ENCODE peak calls at places on chromosome 1, in seven cellular contexts. S is Peyer's patch, W is adipocyte, G is uterus, Y is upper lobe of right lung, D is fibroblast of lung, I is HCT116. T is an unnamed sample. For H3K4me1, the result is how much of the 10 kb centered on the place peaks cover.

GRCh38 chr1:167542109-167543032 is 11.2 kb downstream of the CREG1 start:
- DNase-seq in I (no peak), W (no peak), G (no peak), D (no peak), S (no peak), Y (no peak), T (peak)

GRCh38 chr1:25991937-25992688 is 5.8 kb downstream of the PAFAH2 start:
- DNase-seq in W (no peak), I (no peak), D (peak), S (no peak), G (no peak), Y (no peak), T (no peak)

GRCh38 chr1:9037476-9038337 is 11.5 kb upstream of the SLC2A7 start:
- DNase-seq in I (no peak), S (peak), W (no peak), G (no peak), Y (peak), D (no peak), T (no peak)

GRCh38 chr1:156920233-156921052 is at the start of gene LRRC71:
- DNase-seq in G (peak), I (peak), W (peak), S (no peak), D (peak), Y (peak), T (peak)

GRCh38 chr1:22447581-22448215 is 4.0 kb upstream of the ZBTB40 start:
- DNase-seq in W (peak), D (peak), I (no peak), S (no peak), G (no peak), Y (no peak), T (no peak)

GRCh38 chr1:84223751-84224432 is 77.6 kb upstream of the SAMD13 start:
- DNase-seq in I (no peak), G (no peak), Y (no peak), W (no peak), S (no peak), D (no peak), T (no peak)

GRCh38 chr1:55640708-55641473 is 425.7 kb upstream of the USP24 start:
- DNase-seq in W (peak), I (no peak), D (no peak), Y (no peak), S (no peak), G (peak), T (no peak)

GRCh38 chr1:186564558-186564957 is 103.6 kb upstream of the PDC start:
- DNase-seq in S (no peak), Y (no peak), I (no peak), W (no peak), D (no peak), G (no peak), T (no peak)

GRCh38 chr1:23169727-23170335 is 1.2 kb upstream of the LUZP1 start:
- DNase-seq in I (peak), G (peak), S (peak), D (peak), W (peak), Y (peak), T (peak)

GRCh38 chr1:42955311-42956063 is 3.2 kb downstream of the SLC2A1 start:
- DNase-seq in D (no peak), G (no peak), Y (no peak), W (no peak), S (no peak), I (no peak), T (no peak)

GRCh38 chr1:54973205-54973921 is 7.1 kb upstream of the TMEM61 start:
- DNase-seq in G (no peak), W (peak), Y (no peak), I (peak), S (no peak), D (peak), T (no peak)

GRCh38 chr1:7521803-7522202 is 249.3 kb upstream of the VAMP3 start:
- DNase-seq in W (no peak), S (no peak), I (no peak), D (peak), Y (peak), G (no peak), T (no peak)

GRCh38 chr1:119631433-119632102 is 16.5 kb downstream of the ZNF697 start:
- DNase-seq in I (no peak), Y (peak), W (peak), S (peak), D (peak), G (peak), T (no peak)

GRCh38 chr1:205216588-205216987 is 5.1 kb upstream of the DSTYK start:
- DNase-seq in I (no peak), D (no peak), G (no peak), Y (no peak), S (no peak), W (no peak), T (no peak)

DNA sequence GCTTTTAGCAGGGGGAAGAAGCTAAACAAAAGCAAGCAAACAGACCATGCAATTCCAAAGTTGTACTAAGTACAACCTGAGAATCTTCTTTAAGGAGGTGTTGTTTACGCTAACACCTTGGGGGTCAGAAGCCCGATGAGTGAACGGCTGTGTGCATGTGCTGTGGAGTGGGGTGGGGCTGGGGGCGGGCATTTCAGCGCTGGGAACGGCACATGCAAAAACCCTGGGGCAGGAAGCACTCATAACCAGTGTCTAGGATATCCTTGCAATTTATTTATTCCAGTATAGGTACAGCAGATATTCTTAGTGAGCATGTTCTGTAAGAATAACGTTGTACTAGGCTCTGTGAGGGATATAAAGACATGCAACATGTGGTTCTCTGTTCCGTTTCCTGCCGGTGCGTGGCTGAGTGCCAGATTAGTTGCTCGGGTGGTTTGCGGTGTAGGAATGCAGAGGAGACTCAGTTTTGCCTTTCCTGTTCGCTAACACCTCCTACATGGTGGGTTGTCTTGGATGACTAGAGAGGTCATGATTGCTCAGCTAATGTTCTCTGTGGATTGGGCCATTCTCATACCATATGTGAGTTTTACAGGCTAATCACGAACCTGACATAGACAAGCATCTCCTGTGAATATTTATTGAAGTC is 3.7 kb downstream of the FASLG start:
- DNase-seq in Y (peak), I (no peak), W (peak), G (no peak), D (peak), S (peak), T (peak)
- H3K4me3 ChIP-seq in Y (peak), I (no peak), W (no peak), G (no peak), D (no peak), S (no peak), T (peak)

GRCh38 chr1:237013608-237014007 is 9.4 kb upstream of the MT1HL1 start:
- DNase-seq in W (no peak), D (no peak), Y (no peak), S (no peak), G (no peak), I (no peak), T (no peak)
- H3K4me1 ChIP-seq in W (under half), D (under half), Y (under half), S (under half), G (under half), I (under half), T (under half)

GRCh38 chr1:38940339-38941047 is 1.1 kb downstream of the RHBDL2 start:
- DNase-seq in D (no peak), Y (no peak), I (no peak), W (no peak), G (no peak), S (no peak), T (no peak)

GRCh38 chr1:38941093-38941492 is 537 bp downstream of the RHBDL2 start:
- DNase-seq in G (no peak), W (no peak), S (no peak), D (no peak), I (no peak), Y (no peak), T (no peak)

GRCh38 chr1:38942664-38943428 is 1.2 kb upstream of the RHBDL2 start:
- DNase-seq in D (no peak), W (no peak), S (no peak), I (no peak), Y (no peak), G (no peak), T (no peak)

GRCh38 chr1:38938722-38939260 is 2.8 kb downstream of the RHBDL2 start:
- DNase-seq in S (no peak), I (no peak), D (no peak), W (no peak), Y (no peak), G (no peak), T (no peak)

DNA sequence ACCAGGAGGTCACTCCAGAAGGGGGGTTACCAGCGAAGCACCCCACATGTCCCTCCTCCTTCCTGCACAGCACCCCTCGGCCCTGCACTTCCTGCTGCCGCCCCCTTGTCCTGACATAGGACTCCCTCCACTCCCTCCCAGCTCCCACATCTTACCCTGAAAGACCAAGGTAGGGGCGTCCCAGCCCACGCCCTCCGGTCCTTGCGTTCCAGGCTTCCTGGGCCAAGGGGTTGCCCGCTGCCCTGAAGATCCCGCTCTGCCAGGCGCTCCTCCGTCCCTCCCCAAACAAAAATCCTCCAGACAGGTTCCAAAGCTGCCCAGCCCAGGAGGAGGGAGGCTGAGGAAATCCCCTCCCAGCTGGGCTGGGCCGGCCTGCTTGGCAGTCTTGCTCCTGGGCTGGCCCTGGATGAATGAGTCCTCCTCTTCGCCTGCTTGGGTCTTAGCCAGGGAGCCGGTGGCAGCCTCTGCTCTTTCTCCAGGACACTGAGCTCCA is at the start of gene RHBDL2:
- DNase-seq in G (peak), Y (peak), I (no peak), D (peak), S (no peak), W (peak), T (no peak)
- H3K4me3 ChIP-seq in G (peak), Y (peak), I (no peak), D (peak), S (peak), W (peak), T (no peak)

GRCh38 chr1:18903313-18903671 is 937 bp upstream of the ALDH4A1 start:
- DNase-seq in D (no peak), S (no peak), I (no peak), W (no peak), Y (no peak), G (no peak), T (no peak)
- H3K4me1 ChIP-seq in D (under half), S (under half), I (under half), W (under half), Y (under half), G (under half), T (under half)

DNA sequence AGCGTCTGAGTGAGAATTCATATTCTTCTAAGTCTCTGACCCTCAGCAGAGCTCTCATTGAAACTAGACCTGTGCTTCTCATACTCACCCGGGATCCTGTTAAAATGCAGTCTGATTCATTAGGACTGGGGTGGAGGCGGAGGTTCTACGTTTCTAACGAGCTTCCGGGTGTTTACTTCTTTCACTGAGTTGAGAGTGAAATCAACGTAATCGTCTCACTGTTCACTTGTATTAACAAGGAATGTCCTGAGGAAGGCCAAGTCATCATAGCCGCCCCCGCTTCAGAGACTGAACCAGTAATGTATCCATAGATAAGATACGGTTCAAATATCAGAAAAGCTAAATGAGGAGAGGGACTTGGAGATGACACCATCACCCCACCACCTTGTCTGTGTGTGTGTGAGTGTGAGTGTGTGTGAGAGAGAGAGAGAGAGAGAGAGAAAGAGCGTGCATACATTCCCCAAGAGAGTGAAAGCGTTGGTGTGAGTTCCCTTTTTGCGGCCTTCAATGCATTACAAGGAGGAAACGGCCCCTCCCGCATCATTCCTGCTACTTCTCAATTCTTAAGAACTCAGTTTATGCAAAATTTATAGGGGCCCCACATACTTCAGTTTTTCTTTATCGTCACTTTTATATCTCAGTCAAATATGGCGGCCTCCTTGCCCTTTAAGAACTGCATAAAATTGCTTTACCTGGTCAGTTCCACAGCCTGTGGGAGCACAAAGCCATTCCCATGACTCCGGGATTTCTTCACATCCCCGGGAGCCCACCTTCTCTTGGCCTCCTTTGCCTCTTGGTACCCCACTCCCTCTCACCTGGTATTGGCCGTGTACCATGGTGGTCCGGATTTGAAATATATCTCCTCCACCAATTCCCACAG is 19.8 kb downstream of the KMO start:
- DNase-seq in D (no peak), Y (peak), S (peak), W (no peak), G (peak), I (no peak), T (peak)
- H3K4me3 ChIP-seq in D (no peak), Y (no peak), S (peak), W (no peak), G (no peak), I (no peak), T (peak)

GRCh38 chr1:32652244-32652962 is 1.4 kb downstream of the RBBP4 start:
- DNase-seq in S (no peak), G (no peak), I (no peak), Y (no peak), D (no peak), W (no peak), T (no peak)

GRCh38 chr1:32647308-32648134 is 2.8 kb downstream of the ZBTB8OS start:
- DNase-seq in D (peak), W (no peak), I (no peak), S (no peak), G (no peak), Y (no peak), T (no peak)

GRCh38 chr1:32650157-32650751 is at the start of gene ZBTB8OS:
- DNase-seq in G (peak), S (peak), W (peak), D (peak), Y (peak), I (peak), T (peak)

GRCh38 chr1:32650752-32651460 is at the start of gene RBBP4:
- DNase-seq in D (peak), W (peak), G (peak), S (peak), I (peak), Y (peak), T (peak)

GRCh38 chr1:32651461-32652073 is 559 bp downstream of the RBBP4 start:
- DNase-seq in I (peak), G (no peak), D (no peak), S (no peak), W (no peak), Y (no peak), T (no peak)
- H3K4me1 ChIP-seq in I (under half), G (under half), D (under half), S (under half), W (under half), Y (under half), T (half or more)

GRCh38 chr1:155048449-155049334 is 2.4 kb upstream of the ADAM15 start:
- DNase-seq in Y (no peak), S (no peak), I (no peak), D (no peak), G (no peak), W (no peak), T (no peak)
- H3K4me3 ChIP-seq in Y (no peak), S (no peak), I (no peak), D (no peak), G (no peak), W (no peak), T (no peak)

DNA sequence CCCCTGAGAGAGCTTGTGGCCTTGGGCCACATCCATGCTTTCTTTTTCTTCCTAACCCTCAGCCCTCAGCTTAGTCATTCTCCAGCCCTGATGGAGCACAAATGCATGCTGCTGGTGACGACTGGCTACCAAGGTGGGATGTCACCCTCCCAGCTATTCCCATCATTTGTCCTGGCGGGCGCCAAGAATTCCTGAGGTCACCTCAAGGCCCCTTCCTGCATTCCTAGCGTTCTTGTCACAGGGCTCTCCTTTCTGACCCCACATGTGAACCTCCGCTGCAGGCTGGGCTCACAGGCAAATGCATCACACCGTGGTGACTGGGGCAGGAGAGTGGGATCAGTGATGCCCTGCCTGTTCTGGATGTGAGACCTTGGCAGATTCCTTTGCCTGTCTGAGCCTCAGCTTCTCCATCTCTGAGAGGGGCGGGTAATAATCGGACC is 53.4 kb upstream of the IFFO2 start:
- DNase-seq in I (peak), W (peak), D (peak), G (no peak), Y (no peak), S (no peak), T (no peak)
- H3K4me1 ChIP-seq in I (half or more), W (under half), D (under half), G (under half), Y (under half), S (under half), T (under half)

DNA sequence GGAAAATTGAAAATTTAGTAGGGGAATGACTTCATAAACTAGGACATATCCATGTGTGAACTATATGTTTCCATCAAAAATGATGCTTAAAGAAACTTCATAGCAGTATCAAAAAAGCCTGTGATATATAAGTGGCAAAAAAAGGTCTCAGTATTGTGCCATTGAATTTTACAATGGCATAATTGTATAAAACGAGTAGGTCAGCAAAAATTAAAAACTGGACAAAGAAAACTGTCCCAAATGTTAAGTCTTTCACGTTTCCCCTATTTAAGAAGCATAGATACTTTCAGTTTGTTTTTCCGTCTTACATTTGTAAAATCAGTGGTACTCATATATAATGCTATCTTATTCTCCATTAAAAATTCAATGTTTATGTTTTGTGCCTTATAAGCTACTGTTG is 43.2 kb downstream of the LRRC8B start:
- DNase-seq in G (no peak), D (no peak), W (no peak), Y (no peak), I (no peak), S (no peak), T (no peak)
- H3K4me3 ChIP-seq in G (no peak), D (no peak), W (no peak), Y (no peak), I (no peak), S (no peak), T (no peak)

GRCh38 chr1:209772116-209772515 is 12.2 kb downstream of the C1orf74 start:
- DNase-seq in G (no peak), D (no peak), S (no peak), W (no peak), Y (no peak), I (no peak), T (no peak)

GRCh38 chr1:209780276-209780675 is 4.1 kb downstream of the C1orf74 start:
- DNase-seq in S (no peak), I (no peak), G (no peak), D (no peak), Y (no peak), W (no peak), T (no peak)

GRCh38 chr1:209774592-209774991 is 9.8 kb downstream of the C1orf74 start:
- DNase-seq in Y (no peak), D (no peak), I (no peak), S (no peak), G (no peak), W (no peak), T (no peak)

GRCh38 chr1:209777587-209777986 is 6.8 kb downstream of the C1orf74 start:
- DNase-seq in I (no peak), Y (no peak), S (no peak), W (no peak), D (no peak), G (no peak), T (no peak)

DNA sequence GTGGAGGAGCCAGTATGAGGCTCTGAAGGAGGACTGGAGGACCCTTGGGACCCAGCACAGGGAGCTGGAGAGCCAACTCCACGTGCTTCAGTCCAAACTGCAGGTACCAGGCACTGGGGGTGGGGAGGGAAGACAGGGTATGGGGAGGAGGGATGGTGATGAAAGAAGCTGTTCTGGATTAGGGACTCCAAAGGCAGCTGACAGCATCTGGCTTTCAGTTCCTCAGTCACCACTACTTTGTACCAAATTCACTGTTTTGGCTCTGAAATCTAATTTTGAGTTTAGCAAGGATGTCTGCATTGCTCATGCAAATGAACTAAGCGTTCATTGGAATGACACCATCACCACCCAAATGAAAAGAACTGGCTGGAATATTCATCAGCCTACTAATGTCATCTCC is 8.7 kb downstream of the C1orf74 start:
- DNase-seq in I (no peak), W (no peak), G (no peak), Y (no peak), S (no peak), D (no peak), T (no peak)
- H3K4me1 ChIP-seq in I (under half), W (under half), G (under half), Y (under half), S (under half), D (under half), T (half or more)

T was measured in CD4-positive, CD25-positive, alpha-beta regulatory T cell.